ENCODE peak calls at places on chromosomes 3 and 15, in ten cellular contexts. L is lower leg skin, B is HCT116, K is stomach, Y is suprapubic skin, N is transverse colon, H is spleen, X is Peyer's patch, A is breast epithelium, P is H1. C is an unnamed sample.

GRCh38 chr3:172106989-172107388 is 67.6 kb downstream of the FNDC3B start:
- DNase-seq in X (peak), B (no peak), P (no peak), L (no peak), N (peak), Y (no peak), A (no peak), H (peak), K (peak), C (no peak)

GRCh38 chr3:110180733-110181132 is 843.4 kb upstream of the DPPA4 start:
- DNase-seq in K (no peak), Y (no peak), P (no peak), N (no peak), A (no peak), X (no peak), L (no peak), H (no peak), B (no peak), C (no peak)

GRCh38 chr3:171741377-171741776 is 68.9 kb downstream of the PLD1 start:
- DNase-seq in B (no peak), N (no peak), K (no peak), A (no peak), X (no peak), Y (no peak), L (no peak), H (no peak), P (no peak), C (no peak)

GRCh38 chr3:193872265-193872753 is 263.6 kb upstream of the HES1 start:
- DNase-seq in N (peak), L (peak), Y (no peak), K (peak), P (no peak), X (no peak), B (peak), A (peak), H (no peak), C (peak)

GRCh38 chr3:10955694-10956453 is 36.7 kb upstream of the SLC6A1 start:
- DNase-seq in X (no peak), Y (no peak), A (no peak), B (no peak), L (no peak), P (no peak), N (no peak), H (no peak), K (no peak), C (no peak)

GRCh38 chr15:96462768-96463167 is 132.3 kb downstream of the NR2F2 start:
- DNase-seq in X (no peak), P (no peak), K (no peak), B (no peak), H (no peak), Y (no peak), L (no peak), A (no peak), N (no peak), C (no peak)

GRCh38 chr3:173004681-173005080 is 136.4 kb downstream of the SPATA16 start:
- DNase-seq in L (no peak), X (no peak), K (no peak), N (no peak), P (no peak), H (no peak), Y (no peak), B (no peak), A (no peak), C (no peak)

GRCh38 chr3:26198609-26199008 is 408.7 kb downstream of the OXSM start:
- DNase-seq in B (no peak), P (no peak), Y (no peak), H (no peak), L (no peak), K (no peak), A (no peak), N (no peak), X (no peak), C (no peak)

GRCh38 chr3:156710429-156710828 is 36.0 kb downstream of the TIPARP start:
- DNase-seq in X (no peak), A (no peak), H (no peak), K (no peak), B (no peak), L (no peak), P (no peak), Y (no peak), N (no peak), C (no peak)

GRCh38 chr3:156711113-156711512 is 36.7 kb downstream of the TIPARP start:
- DNase-seq in Y (no peak), P (no peak), H (no peak), A (no peak), B (no peak), K (no peak), X (no peak), N (no peak), L (no peak), C (no peak)

GRCh38 chr3:156721687-156722086 is 47.3 kb downstream of the TIPARP start:
- DNase-seq in P (no peak), Y (no peak), H (no peak), A (no peak), K (no peak), N (no peak), L (no peak), X (no peak), B (no peak), C (no peak)

GRCh38 chr3:156718622-156719300 is 44.4 kb downstream of the TIPARP start:
- DNase-seq in N (no peak), Y (no peak), K (no peak), P (no peak), L (no peak), H (no peak), X (no peak), B (no peak), A (no peak), C (no peak)

DNA sequence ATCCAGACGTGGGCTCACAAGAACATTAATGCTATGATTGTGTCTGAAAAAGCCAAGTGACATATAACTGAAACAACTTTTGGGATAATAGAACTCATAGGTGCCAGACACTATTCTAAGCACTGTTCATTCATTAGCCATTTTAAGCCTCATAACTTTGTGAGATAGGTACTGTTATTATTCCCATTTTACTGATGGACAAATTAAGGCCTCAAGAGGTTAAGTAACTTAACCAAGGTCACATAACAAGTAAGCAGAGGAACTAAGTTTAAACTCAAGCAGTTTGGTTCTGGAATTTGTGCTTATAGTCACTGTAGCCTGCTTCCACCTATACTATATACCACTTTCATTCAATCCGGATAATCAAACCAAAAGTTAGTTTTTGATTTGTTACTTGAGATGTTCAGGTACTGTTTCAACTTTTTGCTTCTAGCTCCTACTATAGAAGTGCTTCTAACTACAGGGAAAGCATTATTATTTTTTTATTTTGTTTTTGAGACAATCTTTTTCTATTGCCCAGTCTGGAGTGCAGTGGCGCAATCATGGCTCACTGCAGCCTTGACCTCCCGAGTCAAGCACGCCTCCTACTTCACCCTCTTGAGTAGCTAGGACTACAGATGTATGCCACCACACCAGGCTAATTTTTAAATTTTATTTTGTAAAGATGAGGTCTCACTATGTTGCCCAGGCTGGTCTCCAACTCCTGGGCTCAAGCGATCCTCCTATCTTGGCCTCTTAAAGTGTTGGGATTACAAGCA is 41.9 kb downstream of the TIPARP start:
- DNase-seq in Y (no peak), B (no peak), P (no peak), X (no peak), N (no peak), A (no peak), L (no peak), K (no peak), H (no peak), C (no peak)
- TF ChIP-seq POLR2A in Y (no peak), B (no peak), P (no peak), X (no peak), N (no peak), A (no peak), L (no peak), K (no peak), H (no peak), C (no peak)

GRCh38 chr15:69499521-69500201 is 47.0 kb downstream of the RPLP1 start:
- DNase-seq in Y (no peak), X (no peak), K (no peak), L (no peak), B (no peak), A (no peak), H (no peak), N (no peak), P (peak), C (no peak)
- TF ChIP-seq POLR2A in Y (no peak), X (no peak), K (no peak), L (no peak), B (no peak), A (no peak), H (no peak), N (no peak), P (no peak), C (no peak)

GRCh38 chr15:90471769-90472168 is 58.0 kb upstream of the CRTC3 start:
- DNase-seq in L (no peak), A (no peak), N (no peak), X (no peak), K (no peak), B (no peak), Y (no peak), H (no peak), P (no peak), C (no peak)
- TF ChIP-seq POLR2A in L (no peak), A (no peak), N (no peak), X (no peak), K (no peak), B (no peak), Y (no peak), H (no peak), P (no peak), C (no peak)

DNA sequence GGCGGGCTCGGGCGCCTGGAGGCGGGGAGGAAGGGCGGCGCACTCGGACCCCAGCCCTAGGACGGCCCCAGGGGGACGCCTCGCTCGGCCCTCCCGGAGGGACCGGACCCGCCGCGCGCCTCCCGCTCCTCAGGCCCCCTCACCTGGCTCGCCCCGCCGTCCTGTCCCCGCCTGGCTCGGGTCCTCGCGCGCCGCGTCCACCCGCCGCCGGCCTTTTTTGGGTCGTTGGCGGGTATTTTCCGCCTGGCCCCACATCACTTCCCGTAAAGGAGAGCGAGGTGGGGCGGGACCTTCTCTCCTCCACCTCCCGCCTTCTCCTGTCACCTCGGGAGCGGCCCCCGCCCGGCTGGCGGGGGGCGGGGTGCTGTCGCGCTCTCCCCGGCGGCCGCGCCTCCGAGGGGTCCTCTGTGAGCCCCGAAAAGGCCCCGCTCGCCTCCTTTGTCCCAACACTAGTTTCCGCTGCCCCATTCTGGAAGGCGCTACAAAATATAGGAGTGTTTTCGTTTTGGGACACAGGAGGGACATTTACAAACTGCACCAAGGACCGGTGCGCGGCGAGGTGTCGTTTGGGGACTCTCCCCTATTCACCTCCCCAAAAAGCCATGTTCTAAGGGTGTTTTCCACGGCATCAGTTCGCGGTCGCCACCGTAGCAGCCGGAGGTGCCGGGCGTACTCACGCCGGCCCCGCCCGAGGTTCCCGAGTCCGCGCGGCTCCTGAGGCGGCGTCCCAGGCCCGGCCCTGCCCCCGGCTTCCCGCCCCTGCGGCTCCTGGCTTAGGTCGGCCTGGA is at the start of gene RAB27A:
- DNase-seq in B (peak), X (peak), K (peak), N (peak), L (peak), A (peak), H (peak), P (peak), Y (peak), C (peak)
- TF ChIP-seq POLR2A in B (no peak), X (peak), K (no peak), N (peak), L (no peak), A (no peak), H (no peak), P (peak), Y (no peak), C (peak)

GRCh38 chr3:187039100-187039722 is 100.1 kb downstream of the RPL39L start:
- DNase-seq in H (no peak), Y (no peak), B (no peak), L (no peak), A (no peak), N (no peak), K (no peak), P (no peak), X (peak), C (no peak)
- TF ChIP-seq POLR2A in H (no peak), Y (no peak), B (no peak), L (no peak), A (no peak), N (no peak), K (no peak), P (no peak), X (no peak), C (no peak)

GRCh38 chr3:28210968-28211713 is 30.3 kb upstream of the CMC1 start:
- DNase-seq in H (no peak), L (no peak), K (no peak), B (no peak), X (no peak), Y (no peak), N (no peak), A (no peak), P (no peak), C (no peak)
- TF ChIP-seq POLR2A in H (no peak), L (no peak), K (no peak), B (no peak), X (no peak), Y (no peak), N (no peak), A (no peak), P (no peak), C (no peak)

C was measured in H54.